ENCODE peak calls at places on chromosomes 3 and 15, in four cellular contexts. H is effector CD8-positive, alpha-beta T cell; Z is GM23248; Y is fibroblast of pulmonary artery. E is an unnamed sample.

GRCh38 chr15:31480356-31481058 is 153.9 kb downstream of the KLF13 start:
- DNase-seq in H (no peak), Z (no peak), Y (no peak), E (no peak)

GRCh38 chr15:71093089-71094024 is 21.9 kb upstream of the THSD4 start:
- DNase-seq in H (no peak), Z (peak), Y (peak), E (peak)

GRCh38 chr3:44942202-44942921 is 33.6 kb downstream of the ZDHHC3 start:
- DNase-seq in H (no peak), Z (peak), Y (peak), E (peak)

GRCh38 chr3:13866406-13866965 is 13.4 kb downstream of the WNT7A start:
- DNase-seq in H (peak), Z (no peak), Y (no peak), E (no peak)

GRCh38 chr3:62558549-62559112 is 185.3 kb upstream of the FEZF2 start:
- DNase-seq in H (no peak), Z (no peak), Y (peak), E (no peak)

GRCh38 chr3:107431298-107432012 is 54.2 kb downstream of the CCDC54 start:
- DNase-seq in H (peak), Z (peak), Y (peak), E (peak)

GRCh38 chr3:79515072-79515471 is 252.7 kb downstream of the ROBO1 start:
- DNase-seq in H (no peak), Z (peak), Y (peak), E (no peak)

GRCh38 chr3:46114324-46114988 is 87.2 kb upstream of the XCR1 start:
- DNase-seq in H (no peak), Z (peak), Y (peak), E (peak)

GRCh38 chr3:12004741-12005513 is 739 bp downstream of the SYN2 start:
- DNase-seq in H (no peak), Z (no peak), Y (no peak), E (no peak)

GRCh38 chr3:128541246-128541645 is 48.2 kb upstream of the GATA2 start:
- DNase-seq in H (no peak), Z (no peak), Y (no peak), E (no peak)

GRCh38 chr15:90203922-90204321 is 2.8 kb downstream of the SEMA4B start:
- DNase-seq in H (no peak), Z (no peak), Y (no peak), E (no peak)

GRCh38 chr3:27507111-27507510 is 22.9 kb upstream of the SLC4A7 start:
- DNase-seq in H (no peak), Z (no peak), Y (peak), E (no peak)

GRCh38 chr3:141399200-141399599 is 30.9 kb downstream of the ZBTB38 start:
- DNase-seq in H (no peak), Z (no peak), Y (no peak), E (no peak)

GRCh38 chr15:81853349-81853748 is 192.5 kb downstream of the MEX3B start:
- DNase-seq in H (no peak), Z (no peak), Y (no peak), E (no peak)

GRCh38 chr15:80404719-80405553 is 754 bp downstream of the ARNT2 start:
- DNase-seq in H (no peak), Z (no peak), Y (no peak), E (no peak)

GRCh38 chr3:184635126-184635525 is 73.5 kb downstream of the EPHB3 start:
- DNase-seq in H (no peak), Z (no peak), Y (no peak), E (no peak)

GRCh38 chr15:55742498-55742926 is 440 bp downstream of the PRTG start:
- DNase-seq in H (no peak), Z (peak), Y (peak), E (no peak)

GRCh38 chr3:10964537-10965167 is 27.9 kb upstream of the SLC6A1 start:
- DNase-seq in H (no peak), Z (peak), Y (peak), E (no peak)

GRCh38 chr3:192885374-192885773 is 32.3 kb downstream of the MB21D2 start:
- DNase-seq in H (no peak), Z (no peak), Y (no peak), E (no peak)

GRCh38 chr3:152402698-152403456 is 134.1 kb downstream of the MBNL1 start:
- DNase-seq in H (no peak), Z (no peak), Y (no peak), E (peak)